ENCODE peak calls at places on chromosome 1, in seven cellular contexts. One of them, this sample, is unnamed. For H3K27me3, the result is how much of the 10 kb centered on the place peaks cover.

GRCh38 chr1:10387611-10388386 is 11.1 kb upstream of the PGD start:
- DNase-seq in colonic mucosa: no peak
- DNase-seq in NT2/D1: no peak
- DNase-seq in astrocyte: peak
- DNase-seq in endothelial cell of umbilical vein: peak
- DNase-seq in MM.1S: peak
- DNase-seq in GM23248: peak
- DNase-seq in this sample: peak

GRCh38 chr1:17826165-17826488 is 71.0 kb downstream of the ACTL8 start:
- DNase-seq in colonic mucosa: peak
- DNase-seq in NT2/D1: peak
- DNase-seq in astrocyte: no peak
- DNase-seq in endothelial cell of umbilical vein: no peak
- DNase-seq in MM.1S: no peak
- DNase-seq in GM23248: peak
- DNase-seq in this sample: peak

GRCh38 chr1:174273190-174273589 is 113.9 kb downstream of the RABGAP1L start:
- DNase-seq in colonic mucosa: no peak
- DNase-seq in NT2/D1: no peak
- DNase-seq in astrocyte: no peak
- DNase-seq in endothelial cell of umbilical vein: no peak
- DNase-seq in MM.1S: no peak
- DNase-seq in GM23248: no peak
- DNase-seq in this sample: no peak

GRCh38 chr1:57310992-57311790 is 112.7 kb downstream of the DAB1 start:
- DNase-seq in colonic mucosa: peak
- DNase-seq in NT2/D1: no peak
- DNase-seq in astrocyte: no peak
- DNase-seq in endothelial cell of umbilical vein: no peak
- DNase-seq in MM.1S: no peak
- DNase-seq in GM23248: no peak
- DNase-seq in this sample: no peak

GRCh38 chr1:183214021-183214970 is 28.2 kb downstream of the LAMC2 start:
- DNase-seq in colonic mucosa: no peak
- DNase-seq in NT2/D1: no peak
- DNase-seq in astrocyte: no peak
- DNase-seq in endothelial cell of umbilical vein: no peak
- DNase-seq in MM.1S: no peak
- DNase-seq in GM23248: no peak
- DNase-seq in this sample: no peak

GRCh38 chr1:184160236-184160635 is 108.7 kb downstream of the TSEN15 start:
- DNase-seq in colonic mucosa: no peak
- DNase-seq in NT2/D1: no peak
- DNase-seq in astrocyte: peak
- DNase-seq in endothelial cell of umbilical vein: peak
- DNase-seq in MM.1S: no peak
- DNase-seq in GM23248: peak
- DNase-seq in this sample: peak

GRCh38 chr1:202618387-202619022 is 91.7 kb downstream of the SYT2 start:
- DNase-seq in colonic mucosa: no peak
- DNase-seq in NT2/D1: no peak
- DNase-seq in astrocyte: peak
- DNase-seq in endothelial cell of umbilical vein: no peak
- DNase-seq in MM.1S: no peak
- DNase-seq in GM23248: peak
- DNase-seq in this sample: peak

GRCh38 chr1:54614558-54614957 is 8.8 kb downstream of the FAM151A start:
- DNase-seq in colonic mucosa: no peak
- DNase-seq in NT2/D1: no peak
- DNase-seq in astrocyte: no peak
- DNase-seq in endothelial cell of umbilical vein: no peak
- DNase-seq in MM.1S: no peak
- DNase-seq in GM23248: no peak
- DNase-seq in this sample: no peak

GRCh38 chr1:61299468-61299867 is 217.1 kb downstream of the NFIA start:
- DNase-seq in colonic mucosa: no peak
- DNase-seq in NT2/D1: no peak
- DNase-seq in astrocyte: no peak
- DNase-seq in endothelial cell of umbilical vein: peak
- DNase-seq in MM.1S: no peak
- DNase-seq in GM23248: no peak
- DNase-seq in this sample: peak

GRCh38 chr1:178066904-178067531 is 26.9 kb upstream of the RASAL2 start:
- DNase-seq in colonic mucosa: no peak
- DNase-seq in NT2/D1: no peak
- DNase-seq in astrocyte: peak
- DNase-seq in endothelial cell of umbilical vein: no peak
- DNase-seq in MM.1S: no peak
- DNase-seq in GM23248: no peak
- DNase-seq in this sample: no peak

GRCh38 chr1:222924140-222924706 is 109.4 kb downstream of the DISP1 start:
- DNase-seq in colonic mucosa: no peak
- DNase-seq in NT2/D1: no peak
- DNase-seq in astrocyte: no peak
- DNase-seq in endothelial cell of umbilical vein: no peak
- DNase-seq in MM.1S: no peak
- DNase-seq in GM23248: no peak
- DNase-seq in this sample: no peak

GRCh38 chr1:222920169-222920568 is 105.3 kb downstream of the DISP1 start:
- DNase-seq in colonic mucosa: no peak
- DNase-seq in NT2/D1: no peak
- DNase-seq in astrocyte: peak
- DNase-seq in endothelial cell of umbilical vein: no peak
- DNase-seq in MM.1S: no peak
- DNase-seq in GM23248: no peak
- DNase-seq in this sample: peak

GRCh38 chr1:222926566-222926965 is 111.7 kb downstream of the DISP1 start:
- DNase-seq in colonic mucosa: no peak
- DNase-seq in NT2/D1: no peak
- DNase-seq in astrocyte: peak
- DNase-seq in endothelial cell of umbilical vein: no peak
- DNase-seq in MM.1S: no peak
- DNase-seq in GM23248: peak
- DNase-seq in this sample: no peak

GRCh38 chr1:222921951-222922350 is 107.1 kb downstream of the DISP1 start:
- DNase-seq in colonic mucosa: no peak
- DNase-seq in NT2/D1: no peak
- DNase-seq in astrocyte: no peak
- DNase-seq in endothelial cell of umbilical vein: no peak
- DNase-seq in MM.1S: no peak
- DNase-seq in GM23248: no peak
- DNase-seq in this sample: no peak

DNA sequence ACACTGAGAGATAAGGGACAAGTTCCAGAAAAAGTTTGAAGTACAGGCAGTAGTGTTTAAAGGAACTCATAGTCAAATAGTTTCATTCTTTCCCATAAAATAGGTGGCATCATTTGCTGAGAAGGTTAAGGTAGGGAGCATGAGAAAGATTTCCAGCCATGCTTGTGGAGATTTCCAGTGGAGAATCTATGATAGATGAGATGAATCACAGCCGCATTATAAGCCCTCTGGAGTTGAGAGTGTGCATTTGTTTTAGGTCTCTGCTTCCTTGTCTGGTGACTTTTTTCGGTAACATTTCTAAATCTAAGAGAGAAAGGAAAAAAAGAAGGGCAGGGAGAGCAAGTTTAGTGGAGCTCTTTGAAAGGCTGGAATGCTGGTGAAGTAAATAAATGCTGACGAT is 108.7 kb downstream of the DISP1 start:
- DNase-seq in colonic mucosa: no peak
- DNase-seq in NT2/D1: no peak
- DNase-seq in astrocyte: peak
- DNase-seq in endothelial cell of umbilical vein: no peak
- DNase-seq in MM.1S: no peak
- DNase-seq in GM23248: no peak
- DNase-seq in this sample: no peak
- H3K4me3 ChIP-seq in colonic mucosa: no peak
- H3K4me3 ChIP-seq in NT2/D1: no peak
- H3K4me3 ChIP-seq in astrocyte: no peak
- H3K4me3 ChIP-seq in endothelial cell of umbilical vein: no peak
- H3K4me3 ChIP-seq in MM.1S: no peak
- H3K4me3 ChIP-seq in GM23248: no peak
- H3K4me3 ChIP-seq in this sample: no peak

GRCh38 chr1:3069491-3070303 is 694 bp downstream of the PRDM16 start:
- DNase-seq in colonic mucosa: peak
- DNase-seq in NT2/D1: peak
- DNase-seq in astrocyte: peak
- DNase-seq in endothelial cell of umbilical vein: peak
- DNase-seq in MM.1S: no peak
- DNase-seq in GM23248: peak
- DNase-seq in this sample: peak

GRCh38 chr1:3070304-3070653 is 1.3 kb downstream of the PRDM16 start:
- DNase-seq in colonic mucosa: no peak
- DNase-seq in NT2/D1: no peak
- DNase-seq in astrocyte: no peak
- DNase-seq in endothelial cell of umbilical vein: no peak
- DNase-seq in MM.1S: no peak
- DNase-seq in GM23248: no peak
- DNase-seq in this sample: no peak

GRCh38 chr1:3071507-3072177 is 2.6 kb downstream of the PRDM16 start:
- DNase-seq in colonic mucosa: no peak
- DNase-seq in NT2/D1: no peak
- DNase-seq in astrocyte: no peak
- DNase-seq in endothelial cell of umbilical vein: no peak
- DNase-seq in MM.1S: no peak
- DNase-seq in GM23248: no peak
- DNase-seq in this sample: no peak

GRCh38 chr1:3072178-3072947 is 3.4 kb downstream of the PRDM16 start:
- DNase-seq in colonic mucosa: no peak
- DNase-seq in NT2/D1: no peak
- DNase-seq in astrocyte: peak
- DNase-seq in endothelial cell of umbilical vein: no peak
- DNase-seq in MM.1S: no peak
- DNase-seq in GM23248: no peak
- DNase-seq in this sample: no peak

GRCh38 chr1:3070654-3071506 is 1.9 kb downstream of the PRDM16 start:
- DNase-seq in colonic mucosa: no peak
- DNase-seq in NT2/D1: no peak
- DNase-seq in astrocyte: no peak
- DNase-seq in endothelial cell of umbilical vein: no peak
- DNase-seq in MM.1S: no peak
- DNase-seq in GM23248: peak
- DNase-seq in this sample: peak
- H3K27me3 ChIP-seq in colonic mucosa: half or more
- H3K27me3 ChIP-seq in NT2/D1: half or more
- H3K27me3 ChIP-seq in astrocyte: under half
- H3K27me3 ChIP-seq in endothelial cell of umbilical vein: half or more
- H3K27me3 ChIP-seq in MM.1S: half or more
- H3K27me3 ChIP-seq in GM23248: half or more
- H3K27me3 ChIP-seq in this sample: under half

GRCh38 chr1:58815680-58816071 is 31.8 kb upstream of the JUN start:
- DNase-seq in colonic mucosa: peak
- DNase-seq in NT2/D1: no peak
- DNase-seq in astrocyte: no peak
- DNase-seq in endothelial cell of umbilical vein: no peak
- DNase-seq in MM.1S: no peak
- DNase-seq in GM23248: peak
- DNase-seq in this sample: peak

GRCh38 chr1:58818075-58818474 is 34.2 kb upstream of the JUN start:
- DNase-seq in colonic mucosa: no peak
- DNase-seq in NT2/D1: no peak
- DNase-seq in astrocyte: peak
- DNase-seq in endothelial cell of umbilical vein: peak
- DNase-seq in MM.1S: no peak
- DNase-seq in GM23248: peak
- DNase-seq in this sample: peak

GRCh38 chr1:58816072-58816746 is 32.4 kb upstream of the JUN start:
- DNase-seq in colonic mucosa: peak
- DNase-seq in NT2/D1: peak
- DNase-seq in astrocyte: peak
- DNase-seq in endothelial cell of umbilical vein: peak
- DNase-seq in MM.1S: peak
- DNase-seq in GM23248: peak
- DNase-seq in this sample: peak

GRCh38 chr1:58815069-58815679 is 31.3 kb upstream of the JUN start:
- DNase-seq in colonic mucosa: peak
- DNase-seq in NT2/D1: peak
- DNase-seq in astrocyte: peak
- DNase-seq in endothelial cell of umbilical vein: peak
- DNase-seq in MM.1S: peak
- DNase-seq in GM23248: peak
- DNase-seq in this sample: peak

DNA sequence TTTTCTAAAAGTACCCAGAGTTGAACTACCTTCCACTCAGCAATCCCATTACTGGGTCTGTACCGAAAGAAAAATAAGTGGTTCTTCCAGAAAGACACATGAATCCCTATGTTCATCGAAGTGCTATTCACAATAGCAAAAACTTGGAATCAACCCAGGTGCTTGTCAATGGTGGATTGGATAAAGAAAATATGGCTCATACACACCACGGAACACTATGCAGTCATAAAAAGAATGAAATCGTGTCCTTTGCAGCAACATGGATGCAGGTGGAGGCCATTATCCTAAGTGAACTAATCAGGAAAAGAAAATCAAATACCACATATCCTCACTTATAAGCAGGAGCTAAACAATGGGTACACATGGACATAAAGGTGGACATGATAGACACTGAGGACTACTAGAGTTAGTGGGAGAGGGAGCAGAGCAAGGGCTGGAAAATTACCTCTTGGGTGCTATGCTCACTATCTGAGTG is 32.9 kb upstream of the JUN start:
- DNase-seq in colonic mucosa: no peak
- DNase-seq in NT2/D1: no peak
- DNase-seq in astrocyte: no peak
- DNase-seq in endothelial cell of umbilical vein: no peak
- DNase-seq in MM.1S: no peak
- DNase-seq in GM23248: peak
- DNase-seq in this sample: no peak
- H3K9ac ChIP-seq in colonic mucosa: peak
- H3K9ac ChIP-seq in NT2/D1: peak
- H3K9ac ChIP-seq in astrocyte: peak
- H3K9ac ChIP-seq in endothelial cell of umbilical vein: peak
- H3K9ac ChIP-seq in MM.1S: peak
- H3K9ac ChIP-seq in GM23248: peak
- H3K9ac ChIP-seq in this sample: peak

DNA sequence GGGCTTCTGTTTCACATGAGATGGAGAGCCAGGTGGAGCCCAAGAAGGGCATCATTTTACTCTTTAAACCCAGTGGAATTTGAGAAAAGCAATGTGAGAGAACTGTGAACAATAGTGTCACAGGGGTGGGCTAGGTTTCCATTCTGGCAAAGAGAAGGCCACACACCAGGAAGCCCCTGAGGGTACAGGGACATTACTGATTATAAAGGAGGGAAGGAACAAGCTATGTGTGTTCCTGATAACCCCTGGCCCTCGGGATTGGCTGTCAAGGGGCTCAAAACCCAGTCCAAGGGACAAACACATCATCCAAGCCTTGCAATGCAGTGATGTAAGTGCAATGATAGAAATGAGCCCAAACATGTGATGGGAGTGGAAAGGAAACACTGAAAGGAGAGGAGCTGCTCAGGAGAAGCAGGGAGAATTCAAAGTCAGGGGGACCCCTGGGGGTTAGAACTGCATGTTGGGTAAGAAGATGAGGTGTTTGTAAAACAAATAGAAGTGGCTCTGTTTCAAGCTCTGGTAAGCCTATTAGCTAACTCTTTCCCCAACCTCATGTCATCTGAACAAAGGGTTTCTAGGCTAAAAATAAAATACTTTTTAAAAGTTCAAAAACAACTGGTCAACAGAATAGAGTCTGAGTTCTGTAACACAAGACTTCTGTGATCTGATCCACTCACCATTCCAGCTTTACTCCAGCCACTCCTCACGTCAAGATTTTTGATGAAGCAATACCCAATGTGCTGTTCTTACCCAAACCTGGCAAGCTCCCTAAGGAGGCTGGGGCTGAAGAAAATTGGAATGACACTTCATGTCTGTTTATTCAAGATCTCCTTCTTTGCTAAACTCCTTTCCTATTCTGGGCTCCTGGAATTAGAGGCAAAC is 51.1 kb upstream of the IL12RB2 start:
- DNase-seq in colonic mucosa: no peak
- DNase-seq in NT2/D1: peak
- DNase-seq in astrocyte: no peak
- DNase-seq in endothelial cell of umbilical vein: peak
- DNase-seq in MM.1S: no peak
- DNase-seq in GM23248: peak
- DNase-seq in this sample: peak
- H3K4me3 ChIP-seq in colonic mucosa: no peak
- H3K4me3 ChIP-seq in NT2/D1: no peak
- H3K4me3 ChIP-seq in astrocyte: no peak
- H3K4me3 ChIP-seq in endothelial cell of umbilical vein: no peak
- H3K4me3 ChIP-seq in MM.1S: no peak
- H3K4me3 ChIP-seq in GM23248: no peak
- H3K4me3 ChIP-seq in this sample: no peak

This sample was measured in adipocyte.